ENCODE peak calls at places on chromosome 3, in five cellular contexts. One of them, this sample, is unnamed.

GRCh38 chr3:24454862-24455261 is 39.8 kb downstream of the THRB start:
- DNase-seq in adipocyte: no peak
- DNase-seq in neural progenitor cell: no peak
- DNase-seq in GM12878: no peak
- DNase-seq in HCT116: no peak
- DNase-seq in this sample: peak

GRCh38 chr3:132749786-132750185 is 27.6 kb upstream of the NPHP3 start:
- DNase-seq in adipocyte: peak
- DNase-seq in neural progenitor cell: no peak
- DNase-seq in GM12878: no peak
- DNase-seq in HCT116: no peak
- DNase-seq in this sample: no peak

GRCh38 chr3:187051724-187052364 is 87.5 kb downstream of the RPL39L start:
- DNase-seq in adipocyte: peak
- DNase-seq in neural progenitor cell: no peak
- DNase-seq in GM12878: no peak
- DNase-seq in HCT116: no peak
- DNase-seq in this sample: no peak

GRCh38 chr3:118938183-118938961 is 96.3 kb downstream of the IGSF11 start:
- DNase-seq in adipocyte: no peak
- DNase-seq in neural progenitor cell: no peak
- DNase-seq in GM12878: no peak
- DNase-seq in HCT116: no peak
- DNase-seq in this sample: peak

GRCh38 chr3:50525987-50526386 is 22.6 kb upstream of the CACNA2D2 start:
- DNase-seq in adipocyte: peak
- DNase-seq in neural progenitor cell: peak
- DNase-seq in GM12878: no peak
- DNase-seq in HCT116: peak
- DNase-seq in this sample: peak

GRCh38 chr3:98779936-98780335 is 16.8 kb downstream of the ST3GAL6 start:
- DNase-seq in adipocyte: no peak
- DNase-seq in neural progenitor cell: no peak
- DNase-seq in GM12878: no peak
- DNase-seq in HCT116: no peak
- DNase-seq in this sample: peak

GRCh38 chr3:195095704-195096036 is 175.3 kb downstream of the XXYLT1 start:
- DNase-seq in adipocyte: no peak
- DNase-seq in neural progenitor cell: no peak
- DNase-seq in GM12878: no peak
- DNase-seq in HCT116: no peak
- DNase-seq in this sample: no peak

GRCh38 chr3:57158813-57159678 is 6.1 kb downstream of the IL17RD start:
- DNase-seq in adipocyte: no peak
- DNase-seq in neural progenitor cell: peak
- DNase-seq in GM12878: no peak
- DNase-seq in HCT116: peak
- DNase-seq in this sample: peak

GRCh38 chr3:48478631-48479555 is 25.1 kb downstream of the SHISA5 start:
- DNase-seq in adipocyte: no peak
- DNase-seq in neural progenitor cell: no peak
- DNase-seq in GM12878: no peak
- DNase-seq in HCT116: no peak
- DNase-seq in this sample: no peak

GRCh38 chr3:45599424-45599886 is 4.9 kb downstream of the LIMD1 start:
- DNase-seq in adipocyte: no peak
- DNase-seq in neural progenitor cell: no peak
- DNase-seq in GM12878: no peak
- DNase-seq in HCT116: no peak
- DNase-seq in this sample: no peak

GRCh38 chr3:187021748-187022402 is 91.5 kb downstream of the ST6GAL1 start:
- DNase-seq in adipocyte: no peak
- DNase-seq in neural progenitor cell: no peak
- DNase-seq in GM12878: peak
- DNase-seq in HCT116: no peak
- DNase-seq in this sample: no peak

GRCh38 chr3:149142647-149143046 is 13.2 kb downstream of the HPS3 start:
- DNase-seq in adipocyte: no peak
- DNase-seq in neural progenitor cell: no peak
- DNase-seq in GM12878: no peak
- DNase-seq in HCT116: no peak
- DNase-seq in this sample: no peak

GRCh38 chr3:36843065-36844051 is 79.0 kb upstream of the DCLK3 start:
- DNase-seq in adipocyte: peak
- DNase-seq in neural progenitor cell: peak
- DNase-seq in GM12878: peak
- DNase-seq in HCT116: peak
- DNase-seq in this sample: peak

GRCh38 chr3:89314454-89314853 is 207.0 kb downstream of the EPHA3 start:
- DNase-seq in adipocyte: peak
- DNase-seq in neural progenitor cell: peak
- DNase-seq in GM12878: no peak
- DNase-seq in HCT116: no peak
- DNase-seq in this sample: peak

GRCh38 chr3:165133188-165133899 is 55.0 kb upstream of the SI start:
- DNase-seq in adipocyte: no peak
- DNase-seq in neural progenitor cell: no peak
- DNase-seq in GM12878: no peak
- DNase-seq in HCT116: no peak
- DNase-seq in this sample: no peak

GRCh38 chr3:109803274-109803673 is 465.9 kb upstream of the DPPA4 start:
- DNase-seq in adipocyte: peak
- DNase-seq in neural progenitor cell: peak
- DNase-seq in GM12878: no peak
- DNase-seq in HCT116: peak
- DNase-seq in this sample: no peak

GRCh38 chr3:109804697-109805096 is 467.4 kb upstream of the DPPA4 start:
- DNase-seq in adipocyte: no peak
- DNase-seq in neural progenitor cell: no peak
- DNase-seq in GM12878: no peak
- DNase-seq in HCT116: peak
- DNase-seq in this sample: no peak

GRCh38 chr3:109809513-109809912 is 472.2 kb upstream of the DPPA4 start:
- DNase-seq in adipocyte: no peak
- DNase-seq in neural progenitor cell: no peak
- DNase-seq in GM12878: no peak
- DNase-seq in HCT116: no peak
- DNase-seq in this sample: no peak

DNA sequence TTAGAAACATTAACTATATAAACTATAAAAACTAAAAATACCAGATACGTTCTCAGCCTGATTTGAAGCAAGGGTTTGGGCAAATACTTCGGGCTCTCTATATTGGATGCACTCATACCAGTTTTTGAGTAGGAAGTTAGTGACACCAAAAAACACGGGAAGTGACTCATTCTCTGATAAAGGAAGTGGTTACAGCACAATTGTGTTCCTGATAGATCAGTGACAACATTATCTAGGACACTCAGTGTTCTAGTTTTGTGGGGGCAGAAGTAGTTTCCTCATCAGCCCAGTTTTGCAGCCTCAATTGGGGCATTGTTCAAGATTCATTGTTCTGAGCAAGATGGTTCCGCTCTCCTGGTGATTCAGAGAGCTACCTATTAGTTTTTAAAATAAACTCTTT is 469.6 kb upstream of the DPPA4 start:
- DNase-seq in adipocyte: no peak
- DNase-seq in neural progenitor cell: no peak
- DNase-seq in GM12878: no peak
- DNase-seq in HCT116: peak
- DNase-seq in this sample: peak
- H3K9ac ChIP-seq in adipocyte: no peak
- H3K9ac ChIP-seq in neural progenitor cell: no peak
- H3K9ac ChIP-seq in GM12878: no peak
- H3K9ac ChIP-seq in HCT116: peak
- H3K9ac ChIP-seq in this sample: no peak

GRCh38 chr3:5001805-5002173 is 22.6 kb downstream of the BHLHE40 start:
- DNase-seq in adipocyte: no peak
- DNase-seq in neural progenitor cell: no peak
- DNase-seq in GM12878: no peak
- DNase-seq in HCT116: no peak
- DNase-seq in this sample: no peak
- H3K9ac ChIP-seq in adipocyte: no peak
- H3K9ac ChIP-seq in neural progenitor cell: no peak
- H3K9ac ChIP-seq in GM12878: no peak
- H3K9ac ChIP-seq in HCT116: no peak
- H3K9ac ChIP-seq in this sample: no peak

GRCh38 chr3:20322085-20322484 is 136.1 kb upstream of the SGO1 start:
- DNase-seq in adipocyte: no peak
- DNase-seq in neural progenitor cell: no peak
- DNase-seq in GM12878: no peak
- DNase-seq in HCT116: no peak
- DNase-seq in this sample: no peak

GRCh38 chr3:20317616-20318015 is 131.6 kb upstream of the SGO1 start:
- DNase-seq in adipocyte: no peak
- DNase-seq in neural progenitor cell: no peak
- DNase-seq in GM12878: no peak
- DNase-seq in HCT116: no peak
- DNase-seq in this sample: no peak

GRCh38 chr3:20321391-20322047 is 135.5 kb upstream of the SGO1 start:
- DNase-seq in adipocyte: no peak
- DNase-seq in neural progenitor cell: no peak
- DNase-seq in GM12878: no peak
- DNase-seq in HCT116: no peak
- DNase-seq in this sample: no peak

GRCh38 chr3:20323307-20323927 is 137.4 kb upstream of the SGO1 start:
- DNase-seq in adipocyte: no peak
- DNase-seq in neural progenitor cell: no peak
- DNase-seq in GM12878: no peak
- DNase-seq in HCT116: no peak
- DNase-seq in this sample: no peak

DNA sequence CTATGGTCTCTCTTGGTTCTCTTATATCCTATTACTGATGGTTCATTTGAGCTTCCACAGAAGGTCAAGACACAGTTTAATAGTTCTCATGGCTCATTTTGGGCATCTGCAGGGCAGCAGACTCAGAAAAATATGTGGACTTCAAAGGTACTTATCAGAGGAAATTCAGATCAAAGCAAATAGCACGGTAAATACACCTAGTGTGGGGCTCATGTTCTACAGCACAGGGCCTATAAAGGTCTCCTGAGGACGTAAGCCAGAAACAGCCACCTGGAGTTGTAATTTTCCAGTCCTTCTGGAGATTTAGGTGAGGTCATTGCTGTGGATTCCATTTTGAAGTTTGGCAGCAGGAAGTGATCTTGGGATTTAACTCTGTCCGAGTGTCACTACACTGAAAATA is 134.5 kb upstream of the SGO1 start:
- DNase-seq in adipocyte: no peak
- DNase-seq in neural progenitor cell: no peak
- DNase-seq in GM12878: no peak
- DNase-seq in HCT116: no peak
- DNase-seq in this sample: no peak
- H3K9ac ChIP-seq in adipocyte: no peak
- H3K9ac ChIP-seq in neural progenitor cell: no peak
- H3K9ac ChIP-seq in GM12878: no peak
- H3K9ac ChIP-seq in HCT116: no peak
- H3K9ac ChIP-seq in this sample: no peak

DNA sequence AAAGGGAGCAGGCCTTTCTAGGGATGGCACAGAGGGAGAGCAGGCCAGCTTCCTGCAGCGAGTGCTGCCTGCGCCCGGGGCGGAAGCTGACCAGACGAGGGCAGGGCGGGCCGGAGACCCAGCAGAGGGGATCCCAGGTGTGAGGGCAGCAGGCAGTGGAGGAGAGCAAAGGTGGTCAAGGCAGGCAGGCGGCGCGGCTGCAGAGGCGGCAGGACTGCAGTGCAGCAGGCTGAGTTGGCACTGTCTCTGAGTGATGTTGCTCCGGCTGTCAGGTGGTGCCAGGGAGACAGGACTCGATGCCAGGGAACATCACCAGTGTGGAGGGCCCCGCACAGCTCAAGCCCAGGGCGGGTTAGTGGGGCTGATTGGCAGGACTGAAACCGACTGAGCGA is 22.3 kb upstream of the PLXNA1 start:
- DNase-seq in adipocyte: no peak
- DNase-seq in neural progenitor cell: no peak
- DNase-seq in GM12878: no peak
- DNase-seq in HCT116: no peak
- DNase-seq in this sample: no peak
- H3K9ac ChIP-seq in adipocyte: no peak
- H3K9ac ChIP-seq in neural progenitor cell: no peak
- H3K9ac ChIP-seq in GM12878: no peak
- H3K9ac ChIP-seq in HCT116: no peak
- H3K9ac ChIP-seq in this sample: no peak

DNA sequence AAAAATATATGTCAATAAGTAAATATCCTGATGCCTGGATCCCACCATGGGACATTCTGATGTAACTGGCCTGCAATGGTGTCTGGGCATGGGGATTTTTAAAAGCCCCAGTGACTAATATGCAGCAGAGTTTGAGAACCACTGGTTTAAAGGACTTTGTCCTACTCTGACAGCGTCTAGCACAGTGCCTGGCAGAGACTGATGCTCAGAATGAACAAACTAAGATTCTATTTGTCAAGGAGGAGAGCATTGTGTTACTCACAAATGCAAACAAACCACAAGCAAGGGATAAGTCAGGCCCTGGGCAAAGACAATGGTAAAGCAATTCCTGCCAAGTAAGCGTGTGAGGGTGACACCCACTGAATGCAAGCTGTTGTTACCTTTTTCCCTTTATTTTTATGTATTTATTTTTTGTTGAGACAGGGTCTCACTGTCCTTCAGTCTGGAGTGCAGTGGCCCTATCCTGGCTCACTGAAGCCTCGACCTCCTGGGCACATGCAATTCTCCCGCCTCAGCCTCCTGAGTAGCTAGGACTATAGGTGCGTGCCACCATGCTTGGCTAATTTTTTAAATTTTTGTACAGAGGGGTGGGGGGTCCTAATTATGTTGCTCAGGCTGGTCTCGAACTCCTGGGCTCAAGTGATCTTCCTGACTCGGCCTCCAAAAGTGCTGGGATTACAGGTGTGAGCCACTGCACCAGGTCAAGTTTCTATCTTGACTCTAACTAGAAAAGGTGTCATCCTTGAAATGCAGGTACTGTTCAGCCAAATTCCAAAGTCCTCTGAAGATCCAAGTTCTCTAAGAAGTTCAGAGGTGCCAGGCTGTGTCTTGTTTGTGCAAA is 909 bp upstream of the GPD1L start:
- DNase-seq in adipocyte: no peak
- DNase-seq in neural progenitor cell: no peak
- DNase-seq in GM12878: no peak
- DNase-seq in HCT116: no peak
- DNase-seq in this sample: peak
- H3K9ac ChIP-seq in adipocyte: peak
- H3K9ac ChIP-seq in neural progenitor cell: no peak
- H3K9ac ChIP-seq in GM12878: no peak
- H3K9ac ChIP-seq in HCT116: peak
- H3K9ac ChIP-seq in this sample: peak

GRCh38 chr3:78406396-78406795 is 1361.4 kb downstream of the ROBO1 start:
- DNase-seq in adipocyte: no peak
- DNase-seq in neural progenitor cell: no peak
- DNase-seq in GM12878: no peak
- DNase-seq in HCT116: no peak
- DNase-seq in this sample: no peak

GRCh38 chr3:78410077-78410476 is 1357.7 kb downstream of the ROBO1 start:
- DNase-seq in adipocyte: no peak
- DNase-seq in neural progenitor cell: no peak
- DNase-seq in GM12878: no peak
- DNase-seq in HCT116: no peak
- DNase-seq in this sample: no peak

GRCh38 chr3:78402720-78403119 is 1362.8 kb downstream of the ROBO2 start:
- DNase-seq in adipocyte: no peak
- DNase-seq in neural progenitor cell: no peak
- DNase-seq in GM12878: no peak
- DNase-seq in HCT116: no peak
- DNase-seq in this sample: no peak

GRCh38 chr3:78405745-78406144 is 1362.1 kb downstream of the ROBO1 start:
- DNase-seq in adipocyte: no peak
- DNase-seq in neural progenitor cell: no peak
- DNase-seq in GM12878: no peak
- DNase-seq in HCT116: no peak
- DNase-seq in this sample: no peak
- H3K9ac ChIP-seq in adipocyte: no peak
- H3K9ac ChIP-seq in neural progenitor cell: no peak
- H3K9ac ChIP-seq in GM12878: no peak
- H3K9ac ChIP-seq in HCT116: no peak
- H3K9ac ChIP-seq in this sample: no peak

This sample was measured in mesenchymal stem cell.